ENCODE peak calls at places on chromosomes 4 and X, in four cellular contexts. E is mammary epithelial cell; X is GM23248; N is CD8-positive, alpha-beta T cell. Y is an unnamed sample.

GRCh38 chr4:148405161-148405893 is 36.9 kb downstream of the NR3C2 start:
- DNase-seq in E (no peak), X (no peak), N (no peak), Y (no peak)

GRCh38 chrX:66731398-66731797 is 92.5 kb upstream of the EDA2R start:
- DNase-seq in E (peak), X (peak), N (no peak), Y (no peak)

GRCh38 chrX:154334496-154334895 is 38.9 kb downstream of the TKTL1 start:
- DNase-seq in E (no peak), X (no peak), N (no peak), Y (no peak)

GRCh38 chr4:123401466-123402175 is 5.0 kb downstream of the SPRY1 start:
- DNase-seq in E (no peak), X (no peak), N (no peak), Y (no peak)

GRCh38 chr4:106034751-106035150 is 139.5 kb downstream of the NPNT start:
- DNase-seq in E (no peak), X (peak), N (no peak), Y (no peak)

GRCh38 chrX:65196758-65197371 is 220.6 kb upstream of the ZC4H2 start:
- DNase-seq in E (no peak), X (peak), N (no peak), Y (no peak)

GRCh38 chrX:49041683-49042529 is 1.3 kb downstream of the TFE3 start:
- DNase-seq in E (peak), X (peak), N (no peak), Y (no peak)

GRCh38 chr4:69194166-69194565 is 20.4 kb downstream of the UGT2B11 start:
- DNase-seq in E (no peak), X (no peak), N (no peak), Y (no peak)

GRCh38 chr4:6761540-6762243 is 20.8 kb upstream of the KIAA0232 start:
- DNase-seq in E (no peak), X (peak), N (peak), Y (no peak)

GRCh38 chrX:120813982-120814381 is 61.7 kb downstream of the CT47B1 start:
- DNase-seq in E (no peak), X (no peak), N (no peak), Y (no peak)

GRCh38 chr4:113317523-113317922 is 268.1 kb downstream of the ANK2 start:
- DNase-seq in E (no peak), X (no peak), N (no peak), Y (no peak)

GRCh38 chr4:100286601-100287000 is 96.3 kb upstream of the DDIT4L start:
- DNase-seq in E (no peak), X (no peak), N (no peak), Y (no peak)

GRCh38 chrX:19198448-19198847 is 76.2 kb upstream of the ADGRG2 start:
- DNase-seq in E (no peak), X (no peak), N (no peak), Y (no peak)

GRCh38 chr4:40185830-40186664 is 10.8 kb upstream of the RHOH start:
- DNase-seq in E (no peak), X (peak), N (no peak), Y (no peak)

GRCh38 chr4:151325320-151326246 is at the start of gene SH3D19:
- DNase-seq in E (peak), X (peak), N (no peak), Y (peak)

GRCh38 chrX:53085661-53086229 is 3.6 kb downstream of the TSPYL2 start:
- DNase-seq in E (no peak), X (no peak), N (no peak), Y (no peak)